ENCODE peak calls at places on chromosomes 16 and 17, in four cellular contexts. I is HepG2, A is SK-N-SH, N is K562. H is an unnamed sample.
A peak's percentile ranks its signal among the peaks of the same experiment; 100 is the strongest.

GRCh38 chr17:65533056-65533745 is 28.2 kb downstream of the AXIN2 start:
- DNase-seq in A (no peak), I (no peak), N (no peak), H (no peak)

GRCh38 chr16:71807905-71808592 is 585 bp downstream of the AP1G1 start:
- DNase-seq in N (no peak), A (no peak), I (no peak), H (no peak)

GRCh38 chr16:27839419-27839818 is 224.1 kb downstream of the GSG1L start:
- DNase-seq in N (peak; percentile 41), I (no peak), A (no peak), H (no peak)

GRCh38 chr16:73214825-73215481 is 167.0 kb upstream of the ZFHX3 start:
- DNase-seq in A (no peak), I (no peak), N (no peak), H (no peak)

GRCh38 chr16:4179020-4179419 is 62.8 kb upstream of the ADCY9 start:
- DNase-seq in N (no peak), A (no peak), I (peak; percentile 10), H (peak; percentile 37)

GRCh38 chr16:66976746-66977145 is 11.6 kb upstream of the CES4A start:
- DNase-seq in N (no peak), I (no peak), A (no peak), H (no peak)

GRCh38 chr16:19179890-19180490 is 11.9 kb downstream of the SYT17 start:
- DNase-seq in N (peak; percentile 80), I (peak; percentile 62), A (peak; percentile 72), H (peak; percentile 31)

GRCh38 chr16:88822281-88823040 is 10.7 kb upstream of the APRT start:
- DNase-seq in N (no peak), A (no peak), I (no peak), H (no peak)

GRCh38 chr17:55480907-55481306 is 30.3 kb downstream of the SMIM36 start:
- DNase-seq in A (no peak), I (no peak), N (no peak), H (no peak)

GRCh38 chr16:28937222-28937876 is 5.6 kb downstream of the CD19 start:
- DNase-seq in N (no peak), A (no peak), I (no peak), H (no peak)

GRCh38 chr17:888998-889401 is 90.6 kb downstream of the NXN start:
- DNase-seq in A (no peak), N (no peak), I (no peak), H (no peak)

GRCh38 chr17:57406131-57406980 is 150.0 kb downstream of the MSI2 start:
- DNase-seq in I (peak; percentile 61), N (no peak), A (no peak), H (no peak)

GRCh38 chr17:6666077-6666521 is 14.5 kb downstream of the C17orf100 start:
- DNase-seq in I (peak; percentile 78), A (peak; percentile 78), N (peak; percentile 58), H (peak; percentile 81)

GRCh38 chr16:31487720-31488629 is 5.1 kb downstream of the SLC5A2 start:
- DNase-seq in I (no peak), A (peak; percentile 91), N (no peak), H (no peak)

GRCh38 chr17:63991611-63992010 is 6.5 kb upstream of the PRR29 start:
- DNase-seq in N (no peak), I (no peak), A (no peak), H (no peak)

GRCh38 chr16:80704751-80705150 is 99.6 kb downstream of the CDYL2 start:
- DNase-seq in A (no peak), N (no peak), I (no peak), H (no peak)

GRCh38 chr16:2450535-2450934 is 9.4 kb upstream of the TEDC2 start:
- DNase-seq in A (no peak), I (no peak), N (no peak), H (no peak)

GRCh38 chr17:42118545-42118944 is 2.6 kb downstream of the KAT2A start:
- DNase-seq in N (peak; percentile 41), I (peak; percentile 52), A (peak; percentile 56), H (peak; percentile 13)

GRCh38 chr17:9880582-9880999 is 24.5 kb downstream of the RCVRN start:
- DNase-seq in A (no peak), I (no peak), N (no peak), H (peak; percentile 7)

GRCh38 chr17:71921726-71922320 is 199.0 kb upstream of the SOX9 start:
- DNase-seq in A (no peak), N (no peak), I (no peak), H (no peak)

GRCh38 chr17:32266389-32267269 is 997 bp downstream of the RHBDL3 start:
- DNase-seq in I (no peak), N (peak; percentile 54), A (peak; percentile 79), H (no peak)

GRCh38 chr17:65314212-65314611 is 177.0 kb downstream of the RGS9 start:
- DNase-seq in N (no peak), A (no peak), I (no peak), H (no peak)

GRCh38 chr16:46768809-46769208 is 20.7 kb upstream of the MYLK3 start:
- DNase-seq in N (no peak), I (no peak), A (no peak), H (no peak)

GRCh38 chr16:46762583-46762982 is 14.4 kb upstream of the MYLK3 start:
- DNase-seq in I (no peak), A (no peak), N (no peak), H (no peak)

GRCh38 chr16:46759309-46759708 is 11.2 kb upstream of the MYLK3 start:
- DNase-seq in I (no peak), A (no peak), N (no peak), H (no peak)

GRCh38 chr16:46763147-46763546 is 15.0 kb upstream of the MYLK3 start:
- DNase-seq in A (no peak), N (no peak), I (no peak), H (no peak)

GRCh38 chr16:46765050-46765449 is 16.9 kb upstream of the MYLK3 start:
- DNase-seq in A (no peak), N (no peak), I (no peak), H (no peak)
- TF ChIP-seq ELF1 in A (no peak), N (no peak), I (no peak), H (no peak)

DNA sequence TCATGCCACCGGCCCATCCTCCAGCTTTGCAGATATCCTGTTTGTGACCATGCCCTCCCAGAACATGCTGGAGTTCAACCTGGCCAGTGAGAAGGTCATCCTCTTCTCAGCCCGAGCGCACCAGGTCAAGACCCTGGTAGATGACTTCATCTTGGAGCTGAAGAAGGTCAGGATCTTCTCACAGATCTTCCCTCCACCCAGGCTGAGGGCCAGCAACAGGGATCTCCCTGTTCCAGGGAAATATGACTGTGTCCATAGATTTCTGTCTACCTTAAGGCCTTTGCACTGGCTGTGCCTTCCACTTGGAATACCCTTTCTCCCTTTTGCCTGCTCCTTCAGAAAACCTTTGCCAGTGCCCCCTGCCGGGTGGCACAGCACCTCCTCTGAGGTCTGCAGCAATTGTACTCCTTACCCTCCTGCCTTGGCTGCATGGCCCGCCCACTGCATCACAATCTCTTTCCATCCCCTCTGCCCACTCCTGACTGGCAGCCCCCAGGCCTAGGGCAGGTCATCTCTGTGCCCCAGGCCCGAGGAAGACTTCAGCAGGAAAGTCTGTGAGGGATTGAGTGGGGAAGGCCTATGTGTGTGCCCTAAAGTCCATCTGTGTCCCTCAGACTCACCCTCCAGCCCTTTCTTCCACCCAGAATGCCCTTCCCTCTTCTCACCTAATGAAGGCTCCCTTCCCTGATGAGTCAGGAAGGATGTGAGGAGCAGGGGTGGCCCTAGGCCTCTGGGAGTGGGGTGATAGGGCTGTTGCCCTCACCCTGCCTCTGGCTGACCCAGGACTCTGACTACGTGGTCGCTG is 27.3 kb upstream of the ALKBH5 start:
- DNase-seq in N (no peak), A (no peak), I (no peak), H (no peak)
- TF ChIP-seq ELF1 in N (no peak), A (no peak), I (no peak), H (no peak)

GRCh38 chr16:56265184-56265583 is 73.9 kb downstream of the GNAO1 start:
- DNase-seq in A (no peak), I (no peak), N (no peak), H (no peak)
- TF ChIP-seq ELF1 in A (no peak), I (no peak), N (no peak), H (no peak)

DNA sequence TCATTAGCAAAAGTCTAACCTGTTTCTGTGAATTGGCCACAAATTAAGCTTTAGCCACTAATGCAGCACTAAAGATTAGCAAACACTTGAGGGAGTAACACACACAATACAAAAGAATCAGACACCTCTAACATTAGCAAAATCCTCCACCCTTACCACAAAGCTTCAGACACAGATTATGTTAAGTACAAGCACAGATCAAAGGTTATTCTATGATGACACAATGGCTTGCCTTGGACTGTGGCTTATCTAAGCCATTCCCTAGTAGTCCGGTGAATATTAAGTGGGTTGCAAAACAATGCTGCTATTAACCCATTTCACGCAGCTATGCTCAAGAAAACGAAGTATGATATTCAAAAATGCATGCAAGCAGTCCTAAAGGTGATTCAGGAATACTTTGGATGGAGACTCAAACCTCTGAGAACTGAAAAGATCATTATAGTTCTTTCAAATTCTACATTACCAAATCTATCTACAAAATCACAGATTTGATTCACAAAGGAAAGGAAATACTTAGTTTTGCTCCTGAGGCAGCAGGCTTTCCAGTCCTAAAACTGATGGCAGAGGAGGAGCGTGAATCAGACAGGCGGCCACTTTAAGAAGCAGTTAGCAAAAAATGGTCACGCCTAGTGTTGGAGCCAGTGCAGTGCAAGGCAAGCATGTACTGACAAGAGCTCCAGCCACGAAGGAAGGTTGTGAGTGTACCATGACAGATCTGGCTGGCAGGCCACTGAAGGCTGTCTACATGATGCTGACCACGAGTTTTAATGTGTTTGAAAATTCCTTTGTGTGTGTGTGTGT is 67.2 kb downstream of the PARN start:
- DNase-seq in I (peak; percentile 99), N (no peak), A (no peak), H (no peak)
- TF ChIP-seq ELF1 in I (no peak), N (no peak), A (no peak), H (no peak)